ENCODE peak calls at places on chromosomes 4 and X, in five cellular contexts. R is GM23338, Z is fibroblast of lung, W is hepatocyte, P is endothelial cell of umbilical vein. O is an unnamed sample. For H3K36me3, the result is how much of the 10 kb centered on the place peaks cover.

GRCh38 chr4:102007959-102008425 is 217.5 kb downstream of the BANK1 start:
- DNase-seq in R (no peak), Z (no peak), W (no peak), P (no peak), O (no peak)

GRCh38 chrX:47879447-47879846 is 42.7 kb downstream of the ZNF81 start:
- DNase-seq in R (no peak), Z (no peak), W (no peak), P (no peak), O (no peak)

GRCh38 chrX:121084903-121085611 is 37.6 kb downstream of the GLUD2 start:
- DNase-seq in R (no peak), Z (no peak), W (peak), P (no peak), O (no peak)

GRCh38 chr4:54423066-54423465 is 194.0 kb downstream of the PDGFRA start:
- DNase-seq in R (no peak), Z (peak), W (no peak), P (no peak), O (peak)

GRCh38 chr4:53730431-53730830 is 139.1 kb upstream of the LNX1 start:
- DNase-seq in R (no peak), Z (no peak), W (no peak), P (no peak), O (no peak)

GRCh38 chr4:6953751-6954380 is 44.2 kb downstream of the TBC1D14 start:
- DNase-seq in R (peak), Z (peak), W (peak), P (no peak), O (peak)

GRCh38 chr4:116229420-116229819 is 856.0 kb downstream of the TRAM1L1 start:
- DNase-seq in R (no peak), Z (no peak), W (no peak), P (no peak), O (no peak)

GRCh38 chr4:4659871-4660651 is 118.2 kb upstream of the STX18 start:
- DNase-seq in R (no peak), Z (peak), W (no peak), P (peak), O (peak)

GRCh38 chrX:109719262-109719661 is 13.8 kb downstream of the ACSL4 start:
- DNase-seq in R (peak), Z (no peak), W (no peak), P (no peak), O (no peak)

GRCh38 chr4:77199276-77199675 is 42.3 kb downstream of the CCNG2 start:
- DNase-seq in R (no peak), Z (no peak), W (no peak), P (no peak), O (no peak)

GRCh38 chr4:81631958-81632439 is 160.3 kb upstream of the RASGEF1B start:
- DNase-seq in R (no peak), Z (peak), W (peak), P (no peak), O (peak)

GRCh38 chr4:181030961-181031360 is 1212.2 kb upstream of the TENM3 start:
- DNase-seq in R (no peak), Z (peak), W (no peak), P (no peak), O (peak)

GRCh38 chr4:155875878-155876277 is 9.8 kb upstream of the ASIC5 start:
- DNase-seq in R (no peak), Z (no peak), W (no peak), P (no peak), O (no peak)

GRCh38 chr4:110801591-110801990 is 178.7 kb upstream of the PITX2 start:
- DNase-seq in R (no peak), Z (no peak), W (no peak), P (no peak), O (no peak)

GRCh38 chr4:16119981-16120380 is 36.2 kb upstream of the PROM1 start:
- DNase-seq in R (no peak), Z (no peak), W (no peak), P (no peak), O (no peak)

GRCh38 chr4:740011-740410 is 34.4 kb downstream of the PCGF3 start:
- DNase-seq in R (no peak), Z (no peak), W (no peak), P (no peak), O (no peak)
- H3K36me3 ChIP-seq in R (under half), Z (under half), W (under half), P (under half), O (under half)

GRCh38 chrX:120015145-120016067 is 62.1 kb downstream of the RHOXF2B start:
- DNase-seq in R (peak), Z (no peak), W (peak), P (no peak), O (no peak)
- TF ChIP-seq EZH2 in R (peak), Z (no peak), W (no peak), P (no peak), O (peak)

GRCh38 chr4:184392321-184392720 is 82.0 kb downstream of the IRF2 start:
- DNase-seq in R (no peak), Z (no peak), W (no peak), P (no peak), O (no peak)
- H3K36me3 ChIP-seq in R (under half), Z (under half), W (under half), P (under half), O (under half)

GRCh38 chr4:1053080-1053661 is 41.7 kb downstream of the FGFRL1 start:
- DNase-seq in R (no peak), Z (peak), W (no peak), P (no peak), O (no peak)
- TF ChIP-seq EZH2 in R (no peak), Z (no peak), W (no peak), P (no peak), O (no peak)

GRCh38 chr4:87121332-87122065 is 98.9 kb downstream of the KLHL8 start:
- DNase-seq in R (no peak), Z (peak), W (no peak), P (no peak), O (peak)
- H3K36me3 ChIP-seq in R (under half), Z (under half), W (under half), P (under half), O (under half)

GRCh38 chrX:153517421-153517820 is at the start of gene ATP2B3:
- DNase-seq in R (peak), Z (no peak), W (no peak), P (no peak), O (no peak)
- TF ChIP-seq EZH2 in R (no peak), Z (no peak), W (no peak), P (no peak), O (no peak)

DNA sequence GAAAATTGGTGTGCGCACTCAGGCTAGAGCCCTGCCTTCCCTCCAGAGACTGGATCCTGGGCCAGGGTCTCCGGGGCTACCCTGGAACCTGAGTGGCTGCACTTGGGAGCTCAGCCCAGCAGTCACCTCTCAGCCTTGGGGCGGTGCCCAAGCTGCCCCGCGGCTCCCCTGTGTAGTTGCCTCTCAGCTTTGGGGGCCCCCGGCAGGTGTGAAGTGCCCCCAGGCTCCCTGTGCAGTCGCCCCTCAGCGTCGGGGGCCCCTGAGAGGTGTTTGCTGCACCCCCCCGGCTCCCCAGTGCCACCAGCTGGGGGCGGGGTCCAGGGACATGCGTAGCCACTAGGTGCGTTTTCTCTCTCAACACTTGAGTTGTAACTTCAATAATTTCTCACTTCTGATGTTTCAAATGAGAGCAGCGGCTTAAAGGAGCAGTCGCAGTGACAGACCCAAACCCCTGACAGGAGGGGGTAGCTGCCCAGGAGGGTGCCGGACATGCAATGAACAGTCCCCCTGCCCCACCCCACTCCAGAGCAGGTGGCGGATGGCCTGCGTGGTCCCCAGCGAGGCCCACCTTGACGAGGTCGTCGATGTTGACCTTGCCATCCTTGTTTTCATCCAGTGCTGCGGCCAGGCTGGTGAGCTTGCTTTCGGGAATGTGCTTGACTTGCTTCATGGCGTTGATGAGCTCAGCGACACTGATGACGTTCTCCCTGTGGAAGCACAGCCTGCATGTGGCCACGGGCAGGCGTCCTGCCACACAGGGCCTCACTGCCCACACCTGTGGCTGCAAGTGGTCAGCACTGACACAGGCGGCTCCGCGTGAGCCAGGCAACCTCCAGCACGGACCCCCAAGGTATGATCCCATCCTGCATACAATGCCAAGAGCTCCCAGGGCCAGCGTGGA is 22.3 kb downstream of the FGFR3 start:
- DNase-seq in R (no peak), Z (no peak), W (no peak), P (no peak), O (no peak)
- H3K36me3 ChIP-seq in R (under half), Z (under half), W (under half), P (under half), O (under half)